ENCODE peak calls at places on chromosomes 11 and 22, in six cellular contexts. Z, V, B, Q, S and N are unnamed samples.
A peak's percentile ranks its signal among the peaks of the same experiment; 100 is the strongest.

GRCh38 chr11:113934797-113935196 is 30.2 kb downstream of the HTR3B start:
- DNase-seq in Z (no peak), V (no peak), B (no peak), Q (no peak), S (no peak), N (no peak)

GRCh38 chr11:129637473-129637872 is 178.2 kb upstream of the TMEM45B start:
- DNase-seq in Z (no peak), V (no peak), B (no peak), Q (no peak), S (no peak), N (no peak)

GRCh38 chr22:21701384-21701971 is 34.1 kb downstream of the YPEL1 start:
- DNase-seq in Z (no peak), V (no peak), B (no peak), Q (no peak), S (no peak), N (no peak)

GRCh38 chr11:33454264-33454663 is 197.1 kb downstream of the HIPK3 start:
- DNase-seq in Z (no peak), V (no peak), B (no peak), Q (no peak), S (no peak), N (no peak)

GRCh38 chr11:14644396-14645246 is 1.0 kb downstream of the PDE3B start:
- DNase-seq in Z (peak; percentile 45), V (peak; percentile 30), B (no peak), Q (peak; percentile 29), S (peak; percentile 74), N (peak; percentile 18)

GRCh38 chr22:44748524-44748923 is 3.9 kb upstream of the ARHGAP8 start:
- DNase-seq in Z (no peak), V (no peak), B (no peak), Q (no peak), S (peak; percentile 24), N (no peak)

GRCh38 chr11:62242021-62242420 is at the start of gene SCGB1D2:
- DNase-seq in Z (no peak), V (peak; percentile 57), B (no peak), Q (peak; percentile 78), S (no peak), N (peak; percentile 81)

GRCh38 chr11:114075891-114076441 is 16.5 kb downstream of the ZBTB16 start:
- DNase-seq in Z (no peak), V (no peak), B (no peak), Q (no peak), S (no peak), N (peak; percentile 65)

GRCh38 chr11:31850365-31850764 is 39.2 kb upstream of the PAX6 start:
- DNase-seq in Z (no peak), V (no peak), B (no peak), Q (no peak), S (no peak), N (no peak)

GRCh38 chr11:113960702-113961330 is 14.1 kb upstream of the HTR3A start:
- DNase-seq in Z (no peak), V (no peak), B (no peak), Q (no peak), S (no peak), N (no peak)

GRCh38 chr11:61331636-61332035 is 1.3 kb downstream of the DDB1 start:
- DNase-seq in Z (no peak), V (no peak), B (no peak), Q (no peak), S (no peak), N (no peak)

GRCh38 chr22:29243874-29244446 is 23.8 kb downstream of the RHBDD3 start:
- DNase-seq in Z (no peak), V (no peak), B (no peak), Q (no peak), S (no peak), N (no peak)

GRCh38 chr22:37126383-37126782 is 16.9 kb upstream of the TMPRSS6 start:
- DNase-seq in Z (no peak), V (no peak), B (no peak), Q (no peak), S (no peak), N (no peak)

DNA sequence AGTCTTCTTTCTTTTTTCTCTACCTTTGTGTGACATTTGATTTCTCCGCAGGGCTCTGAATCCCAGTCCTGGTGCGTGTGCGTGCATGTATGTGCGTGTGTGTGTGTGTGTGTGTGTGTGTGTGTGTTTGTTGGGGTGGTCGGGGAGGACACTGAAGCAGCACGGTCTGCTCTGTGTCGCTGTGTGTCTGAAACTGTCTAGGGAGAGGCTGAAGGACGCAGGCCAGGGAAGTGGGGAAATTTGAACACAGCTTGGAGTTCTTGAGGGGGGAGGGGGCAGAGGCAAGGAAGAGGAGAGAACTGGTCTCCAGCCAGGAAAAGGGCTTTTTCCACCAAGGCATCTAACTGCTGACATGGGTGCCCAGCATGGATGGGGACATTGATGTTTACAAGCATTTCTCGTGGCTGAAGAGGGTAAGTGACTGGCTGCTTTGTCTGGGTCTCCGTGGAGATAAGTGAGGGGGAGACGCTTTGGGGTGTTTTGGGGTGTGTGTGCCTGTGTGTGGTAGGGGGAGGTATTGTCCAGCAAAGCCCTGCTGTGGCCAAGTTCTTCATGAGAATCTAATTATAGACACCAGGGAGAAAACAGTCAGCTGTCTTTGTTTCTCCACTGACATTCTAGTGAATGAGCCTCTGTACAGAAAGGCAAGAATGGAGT is 63.6 kb downstream of the PPFIBP2 start:
- DNase-seq in Z (no peak), V (peak; percentile 36), B (peak; percentile 72), Q (peak; percentile 40), S (peak; percentile 52), N (peak; percentile 72)
- H3K4me1 ChIP-seq in Z (no peaks in the 10 kb centered on the region), V (peaks cover 40% of the 10 kb centered on the region), B (peaks cover 32% of the 10 kb centered on the region), Q (peaks cover 74% of the 10 kb centered on the region), S (peaks cover 62% of the 10 kb centered on the region), N (peaks cover 72% of the 10 kb centered on the region)

DNA sequence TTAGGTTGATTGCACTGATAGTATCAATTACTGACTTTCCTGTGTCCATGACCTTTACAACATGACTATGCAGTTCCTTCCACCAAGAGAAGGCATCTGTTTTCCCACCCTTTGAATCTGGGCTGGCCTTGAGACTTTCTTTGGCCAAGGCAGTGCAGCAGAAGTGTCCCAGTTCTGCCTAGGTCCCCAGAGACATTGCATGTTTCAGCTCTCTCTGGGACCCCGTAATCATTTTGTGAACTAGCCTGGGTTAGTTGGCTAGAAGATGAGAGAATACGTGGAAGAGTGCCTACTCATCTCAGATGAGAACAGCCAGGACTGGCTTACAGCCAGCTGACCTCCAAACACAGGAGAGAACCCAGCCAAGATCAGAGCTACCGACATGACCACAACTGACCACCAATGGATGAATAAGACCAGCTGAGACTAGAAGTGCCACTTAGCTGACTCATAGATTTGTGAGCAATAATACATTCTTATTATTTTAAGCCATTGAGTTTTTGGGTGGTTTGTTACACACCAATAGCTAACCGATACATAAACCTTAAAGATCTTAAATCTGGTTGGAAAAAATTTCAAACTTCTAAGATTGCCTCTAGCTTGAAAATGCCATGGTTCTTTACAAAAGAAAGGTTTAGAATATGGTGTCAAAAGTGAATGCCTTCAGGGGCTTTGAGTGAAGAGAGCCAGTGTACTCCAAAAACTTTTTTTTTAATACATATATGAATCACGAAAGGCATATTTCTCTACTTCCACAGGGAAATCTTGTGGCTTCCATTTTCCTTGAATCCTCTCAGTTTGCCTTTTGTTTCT is 145.2 kb downstream of the FBXO7 start:
- DNase-seq in Z (no peak), V (peak; percentile 54), B (peak; percentile 59), Q (peak; percentile 64), S (no peak), N (peak; percentile 83)
- H3K4me1 ChIP-seq in Z (no peaks in the 10 kb centered on the region), V (peaks cover 60% of the 10 kb centered on the region), B (peaks cover 34% of the 10 kb centered on the region), Q (peaks cover 80% of the 10 kb centered on the region), S (peaks cover 7% of the 10 kb centered on the region), N (no peaks in the 10 kb centered on the region)

DNA sequence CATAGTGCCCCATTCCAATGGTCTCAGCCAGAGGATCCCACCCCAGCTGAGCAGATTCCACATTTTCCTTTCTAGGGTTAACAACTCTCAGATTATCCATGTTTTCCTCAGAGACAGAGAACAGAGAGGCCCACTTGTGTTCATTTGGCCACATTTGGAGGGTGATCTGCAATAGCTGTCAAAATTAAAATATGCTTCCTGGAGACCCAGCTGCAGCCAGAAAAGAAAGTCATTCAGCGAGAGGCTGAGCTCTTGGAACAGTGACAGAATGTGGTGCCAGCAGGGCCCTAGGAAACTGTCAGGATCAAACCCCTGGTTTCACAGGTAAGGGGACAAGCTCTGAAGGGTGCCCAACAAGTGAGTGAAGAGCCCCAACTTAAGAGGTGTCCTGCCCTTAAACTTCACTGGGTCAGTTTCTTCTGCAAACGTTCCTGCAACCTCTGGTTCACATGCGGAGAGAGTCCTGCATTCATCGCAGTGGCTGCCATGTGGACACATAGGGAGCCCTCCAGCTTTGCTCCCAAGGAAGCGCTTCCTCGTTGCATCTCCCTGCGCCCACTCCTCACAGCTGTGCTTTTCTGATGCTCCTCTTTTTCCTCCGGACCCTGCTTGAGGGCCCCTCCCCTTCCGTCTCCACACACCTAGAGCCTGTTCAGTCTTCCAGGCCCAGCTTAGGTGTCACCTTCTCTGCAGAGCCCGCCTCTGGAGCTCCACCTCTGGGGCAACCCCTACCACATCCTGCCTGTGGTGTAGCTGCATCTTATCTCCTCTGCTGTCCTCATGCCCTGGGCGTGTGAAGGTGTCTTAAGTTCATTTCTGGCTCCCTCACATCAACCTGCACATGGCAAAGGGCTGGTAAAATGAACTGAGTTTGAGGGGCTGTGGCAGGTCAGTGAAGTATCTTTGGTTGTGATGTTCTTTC is 3.9 kb downstream of the UCP3 start:
- DNase-seq in Z (peak; percentile 91), V (no peak), B (no peak), Q (no peak), S (no peak), N (no peak)
- H3K4me1 ChIP-seq in Z (peaks cover 59% of the 10 kb centered on the region), V (peaks cover 11% of the 10 kb centered on the region), B (no peaks in the 10 kb centered on the region), Q (peaks cover 34% of the 10 kb centered on the region), S (no peaks in the 10 kb centered on the region), N (peaks cover 54% of the 10 kb centered on the region)

GRCh38 chr11:134987223-134987768 is 575.3 kb upstream of the B3GAT1 start:
- DNase-seq in Z (no peak), V (no peak), B (no peak), Q (no peak), S (peak; percentile 69), N (no peak)
- H3K4me1 ChIP-seq in Z (peaks cover 2% of the 10 kb centered on the region), V (no peaks in the 10 kb centered on the region), B (no peaks in the 10 kb centered on the region), Q (no peaks in the 10 kb centered on the region), S (peaks cover 2% of the 10 kb centered on the region), N (no peaks in the 10 kb centered on the region)

GRCh38 chr11:12137938-12138731 is 27.7 kb downstream of the MICAL2 start:
- DNase-seq in Z (no peak), V (no peak), B (no peak), Q (no peak), S (no peak), N (no peak)

GRCh38 chr11:12139144-12139881 is 28.9 kb downstream of the MICAL2 start:
- DNase-seq in Z (no peak), V (no peak), B (peak; percentile 63), Q (no peak), S (peak; percentile 57), N (no peak)

GRCh38 chr11:12142179-12142578 is 31.8 kb downstream of the MICAL2 start:
- DNase-seq in Z (no peak), V (no peak), B (no peak), Q (no peak), S (peak; percentile 21), N (no peak)

GRCh38 chr11:12141283-12141682 is 30.9 kb downstream of the MICAL2 start:
- DNase-seq in Z (no peak), V (no peak), B (no peak), Q (no peak), S (peak; percentile 23), N (no peak)

GRCh38 chr11:12140186-12140938 is 30.0 kb downstream of the MICAL2 start:
- DNase-seq in Z (no peak), V (no peak), B (no peak), Q (no peak), S (no peak), N (no peak)
- H3K4me1 ChIP-seq in Z (peaks cover 2% of the 10 kb centered on the region), V (peaks cover 81% of the 10 kb centered on the region), B (peaks cover 35% of the 10 kb centered on the region), Q (peaks cover 98% of the 10 kb centered on the region), S (peaks cover 60% of the 10 kb centered on the region), N (no peaks in the 10 kb centered on the region)